ENCODE peak calls at places on chromosomes 16 and 17, in four cellular contexts. H, G, S and P are unnamed samples.
A peak's percentile ranks its signal among the peaks of the same experiment; 100 is the strongest.

GRCh38 chr16:69848635-69849545 is 86.8 kb downstream of the WWP2 start:
- DNase-seq in H (no peak), G (peak; percentile 59), S (peak; percentile 82), P (peak; percentile 63)

GRCh38 chr16:1494129-1494640 is 1.0 kb downstream of the TELO2 start:
- DNase-seq in H (peak; percentile 84), G (peak; percentile 55), S (peak; percentile 74), P (peak; percentile 13)

GRCh38 chr17:55420776-55421178 is 858 bp downstream of the MMD start:
- DNase-seq in H (peak; percentile 54), G (peak; percentile 47), S (peak; percentile 43), P (peak; percentile 55)

GRCh38 chr16:66928702-66929388 is 3.5 kb upstream of the RRAD start:
- DNase-seq in H (peak; percentile 60), G (peak; percentile 55), S (peak; percentile 88), P (peak; percentile 61)

GRCh38 chr17:69431835-69432234 is 17.3 kb downstream of the MAP2K6 start:
- DNase-seq in H (no peak), G (no peak), S (no peak), P (no peak)

GRCh38 chr17:57834146-57834741 is 15.6 kb downstream of the MRPS23 start:
- DNase-seq in H (peak; percentile 32), G (no peak), S (peak; percentile 97), P (peak; percentile 39)

GRCh38 chr17:44187131-44187899 is 543 bp downstream of the TMUB2 start:
- DNase-seq in H (no peak), G (no peak), S (no peak), P (peak; percentile 34)

GRCh38 chr17:43021739-43022512 is at the start of gene VAT1:
- DNase-seq in H (peak; percentile 91), G (peak; percentile 93), S (peak; percentile 66), P (peak; percentile 74)

GRCh38 chr16:49024016-49024415 is 257.6 kb downstream of the CBLN1 start:
- DNase-seq in H (no peak), G (no peak), S (no peak), P (no peak)

GRCh38 chr17:1714488-1714979 is 4.4 kb upstream of the TLCD2 start:
- DNase-seq in H (peak; percentile 94), G (peak; percentile 99), S (peak; percentile 98), P (peak; percentile 98)

GRCh38 chr16:12420661-12421209 is 383.0 kb downstream of the CPPED1 start:
- DNase-seq in H (no peak), G (no peak), S (no peak), P (no peak)

GRCh38 chr16:72198021-72198420 is 26.1 kb upstream of the PMFBP1 start:
- DNase-seq in H (peak; percentile 85), G (peak; percentile 85), S (no peak), P (no peak)

GRCh38 chr17:78707016-78707415 is 75.1 kb downstream of the CYTH1 start:
- DNase-seq in H (no peak), G (no peak), S (no peak), P (no peak)

GRCh38 chr16:50667497-50668367 is 13.4 kb downstream of the SNX20 start:
- DNase-seq in H (no peak), G (no peak), S (no peak), P (no peak)

GRCh38 chr17:27494192-27495091 is 38.2 kb downstream of the KSR1 start:
- DNase-seq in H (no peak), G (peak; percentile 87), S (peak; percentile 73), P (peak; percentile 98)

GRCh38 chr17:80879723-80880649 is 111.7 kb upstream of the CHMP6 start:
- DNase-seq in H (peak; percentile 9), G (no peak), S (peak; percentile 11), P (no peak)

GRCh38 chr16:11239644-11240632 is 16.1 kb downstream of the SOCS1 start:
- DNase-seq in H (no peak), G (no peak), S (no peak), P (no peak)

GRCh38 chr17:68011199-68011665 is 15.0 kb upstream of the C17orf58 start:
- DNase-seq in H (peak; percentile 49), G (peak; percentile 55), S (peak; percentile 28), P (peak; percentile 34)

GRCh38 chr17:7440113-7440822 is 956 bp downstream of the FGF11 start:
- DNase-seq in H (peak; percentile 65), G (peak; percentile 78), S (peak; percentile 77), P (peak; percentile 38)

GRCh38 chr16:85286970-85287814 is 174.9 kb upstream of the CIBAR2 start:
- DNase-seq in H (peak; percentile 97), G (no peak), S (peak; percentile 78), P (no peak)

GRCh38 chr16:12819126-12820117 is 15.7 kb upstream of the CPPED1 start:
- DNase-seq in H (peak; percentile 74), G (peak; percentile 63), S (peak; percentile 21), P (peak; percentile 74)

GRCh38 chr16:7628981-7629380 is 296.3 kb downstream of the RBFOX1 start:
- DNase-seq in H (no peak), G (no peak), S (no peak), P (no peak)

GRCh38 chr17:63395075-63395815 is 50.9 kb downstream of the CYB561 start:
- DNase-seq in H (no peak), G (no peak), S (no peak), P (no peak)

GRCh38 chr16:85573696-85574641 is 39.2 kb upstream of the GSE1 start:
- DNase-seq in H (peak; percentile 96), G (peak; percentile 80), S (no peak), P (no peak)

GRCh38 chr17:77957215-77957868 is 1.2 kb upstream of the TNRC6C start:
- DNase-seq in H (no peak), G (peak; percentile 20), S (no peak), P (peak; percentile 17)

GRCh38 chr16:66477028-66477515 is 50.0 kb downstream of the BEAN1 start:
- DNase-seq in H (no peak), G (no peak), S (no peak), P (no peak)

GRCh38 chr17:57582881-57583756 is 162.0 kb downstream of the CCDC182 start:
- DNase-seq in H (no peak), G (no peak), S (no peak), P (peak; percentile 20)

GRCh38 chr17:35554668-35555067 is 6.0 kb downstream of the SLFN14 start:
- DNase-seq in H (no peak), G (no peak), S (no peak), P (no peak)

GRCh38 chr17:76567634-76568432 is 17.8 kb downstream of the ST6GALNAC2 start:
- DNase-seq in H (no peak), G (peak; percentile 64), S (peak; percentile 60), P (no peak)

GRCh38 chr17:79042421-79043190 is 18.6 kb downstream of the C1QTNF1 start:
- DNase-seq in H (peak; percentile 79), G (no peak), S (peak; percentile 61), P (peak; percentile 73)

GRCh38 chr17:44926841-44927525 is 11.7 kb upstream of the GFAP start:
- DNase-seq in H (peak; percentile 5), G (no peak), S (peak; percentile 5), P (no peak)

GRCh38 chr16:11359370-11359769 is 14.1 kb downstream of the RMI2 start:
- DNase-seq in H (no peak), G (peak; percentile 58), S (peak; percentile 40), P (no peak)

GRCh38 chr17:70313450-70313849 is 144.1 kb downstream of the KCNJ2 start:
- DNase-seq in H (no peak), G (no peak), S (no peak), P (no peak)

GRCh38 chr17:18143044-18143936 is 34.7 kb downstream of the MYO15A start:
- DNase-seq in H (peak; percentile 20), G (no peak), S (no peak), P (no peak)

GRCh38 chr16:84599528-84600202 is 18.2 kb downstream of the COTL1 start:
- DNase-seq in H (peak; percentile 36), G (peak; percentile 66), S (peak; percentile 42), P (peak; percentile 29)

GRCh38 chr16:81468269-81468902 is 23.8 kb downstream of the CMIP start:
- DNase-seq in H (no peak), G (no peak), S (no peak), P (no peak)
- H3K4me1 ChIP-seq in H (no peaks in the 10 kb centered on the region), G (peaks cover 3% of the 10 kb centered on the region), S (no peaks in the 10 kb centered on the region), P (peaks cover 13% of the 10 kb centered on the region)

GRCh38 chr17:29836643-29837042 is 93.4 kb downstream of the SSH2 start:
- DNase-seq in H (no peak), G (no peak), S (no peak), P (no peak)
- H3K4me3 ChIP-seq in H (no peak overlapping the region), G (no peak overlapping the region), S (no peak overlapping the region), P (no peak overlapping the region)

GRCh38 chr17:74935048-74935447 is 650 bp upstream of the OTOP3 start:
- DNase-seq in H (no peak), G (no peak), S (no peak), P (no peak)

GRCh38 chr17:74938194-74938950 is 2.7 kb downstream of the OTOP3 start:
- DNase-seq in H (no peak), G (no peak), S (no peak), P (peak; percentile 91)

GRCh38 chr17:74937064-74938051 is 1.7 kb downstream of the OTOP3 start:
- DNase-seq in H (no peak), G (no peak), S (no peak), P (peak; percentile 53)

GRCh38 chr17:74936470-74936799 is 737 bp downstream of the OTOP3 start:
- DNase-seq in H (no peak), G (no peak), S (no peak), P (peak; percentile 56)

DNA sequence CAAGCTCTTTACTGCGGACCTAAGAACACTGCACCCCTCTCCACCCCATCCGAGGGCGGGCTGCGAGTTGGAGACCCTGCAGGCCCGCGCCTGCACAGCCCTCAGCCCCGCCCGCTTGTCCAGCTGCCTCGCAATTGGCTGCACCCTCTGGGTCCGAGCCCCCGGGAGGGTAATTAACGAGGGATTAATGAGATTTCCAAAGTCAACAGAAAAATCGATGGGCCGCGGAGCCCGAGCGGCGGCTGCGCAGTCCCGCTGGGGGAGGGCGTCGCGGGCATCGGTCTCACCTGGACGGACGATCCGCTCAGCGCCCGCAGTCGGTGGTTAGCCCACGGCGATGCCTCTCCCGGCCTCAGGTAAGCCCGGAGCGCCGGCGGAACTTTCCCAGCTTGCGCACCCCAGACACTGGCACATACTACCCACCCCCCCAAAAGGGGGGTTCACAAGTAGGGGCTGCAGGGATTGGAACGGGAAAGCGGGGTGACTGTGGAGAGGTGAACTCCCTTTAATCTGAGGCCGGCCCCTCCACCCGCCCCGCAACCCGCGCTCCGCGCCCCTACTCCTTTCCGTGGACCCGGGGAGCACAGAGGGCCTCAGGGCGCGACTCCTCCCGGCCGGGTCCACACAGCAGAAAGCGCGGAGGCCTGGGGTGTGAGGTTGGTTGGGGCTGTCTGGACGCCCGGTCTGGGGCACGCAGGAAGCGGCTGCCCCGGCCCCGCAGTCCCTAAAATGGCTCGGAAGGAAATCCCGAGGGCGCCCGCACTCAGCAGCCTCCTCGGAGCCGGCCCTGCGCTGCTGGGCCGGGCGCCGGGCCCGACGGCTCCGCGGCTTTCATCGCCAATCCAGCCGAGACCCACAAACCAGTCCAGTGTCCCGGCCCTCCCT is at the start of gene OTOP3:
- DNase-seq in H (no peak), G (no peak), S (no peak), P (peak; percentile 55)
- H3K27me3 ChIP-seq in H (peaks cover 48% of the 10 kb centered on the region), G (peaks cover 70% of the 10 kb centered on the region), S (peaks cover 47% of the 10 kb centered on the region), P (no peaks in the 10 kb centered on the region)

DNA sequence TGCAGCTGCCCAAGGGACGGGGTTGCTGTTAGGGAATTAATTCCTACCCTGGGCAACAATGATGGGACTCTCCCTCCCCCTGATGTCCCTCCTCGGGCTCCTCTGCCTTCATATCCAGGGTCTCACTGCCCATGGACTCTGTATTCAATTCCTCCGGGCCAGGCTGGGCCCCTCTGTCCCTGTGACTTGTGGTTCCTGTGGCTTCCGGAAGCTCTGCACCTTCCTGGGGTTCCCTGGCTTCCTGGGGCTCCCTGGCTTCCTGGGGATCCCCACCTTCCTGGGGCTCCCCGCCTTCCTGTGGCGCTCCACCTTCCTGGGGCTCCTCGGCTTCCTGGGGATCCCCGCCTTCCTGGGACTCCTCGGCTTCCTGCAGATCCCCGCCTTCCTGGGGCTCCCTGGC is 35.2 kb downstream of the SRL start:
- DNase-seq in H (no peak), G (no peak), S (no peak), P (no peak)
- H3K4me1 ChIP-seq in H (no peaks in the 10 kb centered on the region), G (no peaks in the 10 kb centered on the region), S (peaks cover 76% of the 10 kb centered on the region), P (peaks cover 3% of the 10 kb centered on the region)

GRCh38 chr17:48456584-48456983 is 26.6 kb upstream of the SKAP1 start:
- DNase-seq in H (no peak), G (peak; percentile 88), S (no peak), P (peak; percentile 22)
- H3K4me3 ChIP-seq in H (no peak overlapping the region), G (no peak overlapping the region), S (no peak overlapping the region), P (no peak overlapping the region)